ENCODE peak calls at places on chromosomes 13 and 19, in nine cellular contexts. One of them, this sample, is unnamed.
A peak's percentile ranks its signal among the peaks of the same experiment; 100 is the strongest.

GRCh38 chr13:37143901-37144300 is 38.4 kb upstream of the CSNK1A1L start:
- DNase-seq in GM12891: no peak
- DNase-seq in mesenteric fat pad: no peak
- DNase-seq in anterior cingulate cortex: no peak
- DNase-seq in right cardiac atrium: no peak
- DNase-seq in T-helper 1 cell: no peak
- DNase-seq in endothelial cell of umbilical vein: peak; percentile 85
- DNase-seq in NCI-H2081: no peak
- DNase-seq in B cell: no peak
- DNase-seq in this sample: peak; percentile 75

GRCh38 chr13:26197298-26197697 is 24.8 kb downstream of the RNF6 start:
- DNase-seq in GM12891: no peak
- DNase-seq in right cardiac atrium: no peak
- DNase-seq in mesenteric fat pad: no peak
- DNase-seq in T-helper 1 cell: no peak
- DNase-seq in endothelial cell of umbilical vein: no peak
- DNase-seq in anterior cingulate cortex: no peak
- DNase-seq in NCI-H2081: no peak
- DNase-seq in B cell: no peak
- DNase-seq in this sample: no peak

GRCh38 chr13:111181977-111182376 is 66.9 kb downstream of the ARHGEF7 start:
- DNase-seq in anterior cingulate cortex: no peak
- DNase-seq in GM12891: no peak
- DNase-seq in endothelial cell of umbilical vein: no peak
- DNase-seq in B cell: no peak
- DNase-seq in right cardiac atrium: no peak
- DNase-seq in T-helper 1 cell: no peak
- DNase-seq in NCI-H2081: no peak
- DNase-seq in mesenteric fat pad: no peak
- DNase-seq in this sample: no peak

GRCh38 chr19:4368128-4368820 is 24.9 kb downstream of the MPND start:
- DNase-seq in GM12891: no peak
- DNase-seq in mesenteric fat pad: no peak
- DNase-seq in NCI-H2081: no peak
- DNase-seq in right cardiac atrium: peak; percentile 49
- DNase-seq in T-helper 1 cell: no peak
- DNase-seq in B cell: peak; percentile 65
- DNase-seq in endothelial cell of umbilical vein: peak; percentile 34
- DNase-seq in anterior cingulate cortex: no peak
- DNase-seq in this sample: peak; percentile 61

GRCh38 chr13:64428196-64428595 is 2801.9 kb downstream of the PCDH9 start:
- DNase-seq in endothelial cell of umbilical vein: no peak
- DNase-seq in B cell: no peak
- DNase-seq in T-helper 1 cell: no peak
- DNase-seq in GM12891: no peak
- DNase-seq in anterior cingulate cortex: no peak
- DNase-seq in right cardiac atrium: no peak
- DNase-seq in mesenteric fat pad: no peak
- DNase-seq in NCI-H2081: no peak
- DNase-seq in this sample: no peak

GRCh38 chr19:40503300-40503699 is 36.5 kb downstream of the SPTBN4 start:
- DNase-seq in mesenteric fat pad: no peak
- DNase-seq in B cell: no peak
- DNase-seq in T-helper 1 cell: no peak
- DNase-seq in NCI-H2081: no peak
- DNase-seq in anterior cingulate cortex: no peak
- DNase-seq in right cardiac atrium: no peak
- DNase-seq in GM12891: no peak
- DNase-seq in endothelial cell of umbilical vein: no peak
- DNase-seq in this sample: no peak

GRCh38 chr19:31118292-31118925 is 230.8 kb downstream of the TSHZ3 start:
- DNase-seq in endothelial cell of umbilical vein: no peak
- DNase-seq in B cell: no peak
- DNase-seq in anterior cingulate cortex: no peak
- DNase-seq in GM12891: no peak
- DNase-seq in mesenteric fat pad: no peak
- DNase-seq in T-helper 1 cell: no peak
- DNase-seq in right cardiac atrium: peak; percentile 42
- DNase-seq in NCI-H2081: no peak
- DNase-seq in this sample: no peak

GRCh38 chr19:58279042-58279924 is 528 bp downstream of the ZNF8 start:
- DNase-seq in GM12891: peak; percentile 34
- DNase-seq in B cell: no peak
- DNase-seq in T-helper 1 cell: peak; percentile 14
- DNase-seq in right cardiac atrium: peak; percentile 93
- DNase-seq in anterior cingulate cortex: peak; percentile 54
- DNase-seq in mesenteric fat pad: peak; percentile 91
- DNase-seq in endothelial cell of umbilical vein: peak; percentile 86
- DNase-seq in NCI-H2081: peak; percentile 80
- DNase-seq in this sample: peak; percentile 81

GRCh38 chr19:57437931-57438330 is 2.8 kb downstream of the ZNF749 start:
- DNase-seq in GM12891: no peak
- DNase-seq in NCI-H2081: no peak
- DNase-seq in B cell: no peak
- DNase-seq in T-helper 1 cell: no peak
- DNase-seq in endothelial cell of umbilical vein: no peak
- DNase-seq in anterior cingulate cortex: no peak
- DNase-seq in right cardiac atrium: no peak
- DNase-seq in mesenteric fat pad: no peak
- DNase-seq in this sample: no peak

GRCh38 chr13:75415720-75416119 is 66.2 kb downstream of the TBC1D4 start:
- DNase-seq in B cell: no peak
- DNase-seq in endothelial cell of umbilical vein: peak; percentile 47
- DNase-seq in T-helper 1 cell: no peak
- DNase-seq in NCI-H2081: no peak
- DNase-seq in right cardiac atrium: no peak
- DNase-seq in anterior cingulate cortex: no peak
- DNase-seq in mesenteric fat pad: no peak
- DNase-seq in GM12891: no peak
- DNase-seq in this sample: peak; percentile 7

GRCh38 chr19:54653181-54653809 is 9.5 kb upstream of the LILRB4 start:
- DNase-seq in GM12891: no peak
- DNase-seq in right cardiac atrium: no peak
- DNase-seq in NCI-H2081: no peak
- DNase-seq in endothelial cell of umbilical vein: peak; percentile 22
- DNase-seq in T-helper 1 cell: no peak
- DNase-seq in anterior cingulate cortex: no peak
- DNase-seq in B cell: peak; percentile 58
- DNase-seq in mesenteric fat pad: no peak
- DNase-seq in this sample: peak; percentile 63

GRCh38 chr19:47378246-47378645 is 29.1 kb downstream of the DHX34 start:
- DNase-seq in anterior cingulate cortex: no peak
- DNase-seq in NCI-H2081: no peak
- DNase-seq in GM12891: no peak
- DNase-seq in B cell: no peak
- DNase-seq in right cardiac atrium: no peak
- DNase-seq in endothelial cell of umbilical vein: no peak
- DNase-seq in T-helper 1 cell: no peak
- DNase-seq in mesenteric fat pad: no peak
- DNase-seq in this sample: no peak

GRCh38 chr13:47036291-47037008 is 139.6 kb upstream of the HTR2A start:
- DNase-seq in NCI-H2081: no peak
- DNase-seq in T-helper 1 cell: no peak
- DNase-seq in anterior cingulate cortex: no peak
- DNase-seq in GM12891: no peak
- DNase-seq in endothelial cell of umbilical vein: no peak
- DNase-seq in B cell: peak; percentile 49
- DNase-seq in right cardiac atrium: no peak
- DNase-seq in mesenteric fat pad: no peak
- DNase-seq in this sample: no peak

This sample was measured in dermis blood vessel endothelial cell.